ENCODE peak calls at places on chromosomes 12 and 14, in four cellular contexts. M is fibroblast of mammary gland; T is effector memory CD4-positive, alpha-beta T cell; Y is sigmoid colon. P is an unnamed sample.

GRCh38 chr14:72573725-72574426 is 320.0 kb downstream of the DPF3 start:
- DNase-seq in M (no peak), T (no peak), Y (no peak), P (peak)

GRCh38 chr12:2161478-2161877 is 108.7 kb downstream of the CACNA1C start:
- DNase-seq in M (peak), T (no peak), Y (peak), P (no peak)

GRCh38 chr14:54058501-54058900 is 101.9 kb upstream of the BMP4 start:
- DNase-seq in M (no peak), T (no peak), Y (no peak), P (no peak)

GRCh38 chr14:99862111-99862510 is 68.9 kb downstream of the EML1 start:
- DNase-seq in M (peak), T (no peak), Y (no peak), P (no peak)

GRCh38 chr14:80136358-80136757 is 74.9 kb downstream of the DIO2 start:
- DNase-seq in M (peak), T (no peak), Y (no peak), P (no peak)

GRCh38 chr12:117538032-117538690 is 176.7 kb upstream of the NOS1 start:
- DNase-seq in M (no peak), T (no peak), Y (no peak), P (no peak)

GRCh38 chr12:75834591-75834990 is 197.0 kb downstream of the PHLDA1 start:
- DNase-seq in M (peak), T (no peak), Y (no peak), P (no peak)

GRCh38 chr12:18415227-18415626 is 153.9 kb downstream of the PIK3C2G start:
- DNase-seq in M (no peak), T (no peak), Y (no peak), P (no peak)

GRCh38 chr12:3304436-3305135 is 186.4 kb upstream of the PRMT8 start:
- DNase-seq in M (peak), T (no peak), Y (no peak), P (peak)

GRCh38 chr12:14010989-14011388 is 29.6 kb upstream of the GRIN2B start:
- DNase-seq in M (no peak), T (no peak), Y (no peak), P (no peak)

GRCh38 chr12:113101751-113102150 is 33.8 kb downstream of the RASAL1 start:
- DNase-seq in M (no peak), T (no peak), Y (no peak), P (no peak)

GRCh38 chr12:73266206-73266605 is 994.0 kb downstream of the TRHDE start:
- DNase-seq in M (no peak), T (no peak), Y (no peak), P (no peak)

GRCh38 chr14:57244103-57244502 is 24.6 kb downstream of the EXOC5 start:
- DNase-seq in M (peak), T (no peak), Y (no peak), P (no peak)

GRCh38 chr12:118743896-118744700 is 237.2 kb upstream of the SRRM4 start:
- DNase-seq in M (no peak), T (no peak), Y (no peak), P (no peak)

GRCh38 chr14:71143391-71144290 is 236.4 kb downstream of the PCNX1 start:
- DNase-seq in M (peak), T (peak), Y (no peak), P (no peak)

GRCh38 chr14:92860097-92860496 is 62.9 kb upstream of the CHGA start:
- DNase-seq in M (no peak), T (no peak), Y (no peak), P (no peak)

GRCh38 chr14:101559624-101560533 is 1.4 kb upstream of the DIO3 start:
- DNase-seq in M (no peak), T (no peak), Y (peak), P (peak)

GRCh38 chr14:104138098-104138890 is at the start of gene KIF26A:
- DNase-seq in M (no peak), T (no peak), Y (peak), P (peak)

GRCh38 chr12:80551897-80552296 is 107.9 kb downstream of the PTPRQ start:
- DNase-seq in M (peak), T (no peak), Y (no peak), P (peak)

GRCh38 chr12:100554608-100555077 is 18.8 kb upstream of the GAS2L3 start:
- DNase-seq in M (peak), T (no peak), Y (no peak), P (no peak)

GRCh38 chr12:54606556-54606955 is 18.1 kb upstream of the PPP1R1A start:
- DNase-seq in M (no peak), T (no peak), Y (no peak), P (no peak)

GRCh38 chr14:30069536-30069935 is 141.9 kb upstream of the PRKD1 start:
- DNase-seq in M (no peak), T (no peak), Y (no peak), P (no peak)

GRCh38 chr14:78593949-78594348 is 423.8 kb downstream of the NRXN3 start:
- DNase-seq in M (no peak), T (no peak), Y (no peak), P (no peak)

GRCh38 chr14:24269910-24270536 is 1.4 kb downstream of the RABGGTA start:
- DNase-seq in M (no peak), T (no peak), Y (no peak), P (no peak)

GRCh38 chr12:20374775-20375174 is 6.4 kb downstream of the PDE3A start:
- DNase-seq in M (no peak), T (no peak), Y (no peak), P (no peak)
- H3K4me3 ChIP-seq in M (no peak), T (no peak), Y (no peak), P (no peak)

GRCh38 chr14:105179191-105179590 is 1.9 kb downstream of the NUDT14 start:
- DNase-seq in M (no peak), T (no peak), Y (no peak), P (no peak)

GRCh38 chr14:105184461-105184860 is 3.3 kb upstream of the NUDT14 start:
- DNase-seq in M (no peak), T (no peak), Y (no peak), P (no peak)

GRCh38 chr14:105180598-105181528 is at the start of gene NUDT14:
- DNase-seq in M (no peak), T (peak), Y (no peak), P (peak)

GRCh38 chr14:105182296-105183020 is 1.3 kb upstream of the NUDT14 start:
- DNase-seq in M (no peak), T (no peak), Y (no peak), P (no peak)

DNA sequence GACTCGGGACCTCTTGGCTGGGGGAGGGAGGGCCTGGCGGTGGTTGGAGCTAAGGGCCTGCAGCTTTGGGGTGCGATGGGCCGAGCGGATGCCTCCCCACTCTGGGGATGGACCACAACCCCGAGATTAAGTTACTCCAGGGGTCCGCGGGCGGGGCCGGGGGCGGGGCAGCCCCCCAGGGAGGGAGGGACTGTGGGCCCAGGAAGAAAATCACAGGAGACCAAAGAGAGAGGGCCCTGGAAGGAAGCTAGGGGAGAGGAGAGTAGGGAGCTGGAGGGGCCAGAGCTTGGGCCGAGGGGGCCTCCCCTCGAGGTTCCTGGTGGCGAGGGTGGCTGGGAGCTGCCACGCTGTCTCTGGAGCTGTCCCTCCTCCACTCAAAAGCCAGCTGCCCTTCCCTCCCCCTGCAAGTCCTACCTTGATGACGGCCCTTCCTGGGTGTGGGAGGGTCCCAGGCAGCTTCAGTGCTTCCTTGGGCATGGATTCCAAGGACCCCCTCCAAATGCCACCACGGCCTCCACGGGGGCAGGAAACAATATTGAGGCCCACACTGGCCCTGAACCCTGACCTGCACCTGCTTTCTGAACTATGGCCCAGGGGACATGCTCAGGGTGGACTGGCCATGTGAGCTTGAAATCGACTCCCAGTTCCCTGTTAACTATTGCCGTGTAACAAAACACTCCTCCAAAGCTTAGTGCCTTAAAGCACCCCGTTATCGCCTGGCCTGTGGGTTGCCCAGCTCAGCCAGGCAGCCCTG is 607 bp upstream of the NUDT14 start:
- DNase-seq in M (no peak), T (no peak), Y (no peak), P (no peak)
- H3K4me3 ChIP-seq in M (no peak), T (no peak), Y (no peak), P (no peak)

GRCh38 chr12:24947541-24948451 is 1.1 kb downstream of the BCAT1 start:
- DNase-seq in M (peak), T (no peak), Y (no peak), P (no peak)

GRCh38 chr12:24945039-24945438 is 3.9 kb downstream of the BCAT1 start:
- DNase-seq in M (no peak), T (no peak), Y (no peak), P (no peak)

GRCh38 chr12:24944598-24944975 is 4.3 kb downstream of the BCAT1 start:
- DNase-seq in M (no peak), T (no peak), Y (no peak), P (no peak)

GRCh38 chr12:24943947-24944597 is 4.8 kb downstream of the BCAT1 start:
- DNase-seq in M (no peak), T (no peak), Y (no peak), P (no peak)

GRCh38 chr12:24945822-24946221 is 3.1 kb downstream of the BCAT1 start:
- DNase-seq in M (no peak), T (no peak), Y (no peak), P (no peak)
- H3K4me3 ChIP-seq in M (no peak), T (no peak), Y (no peak), P (no peak)

DNA sequence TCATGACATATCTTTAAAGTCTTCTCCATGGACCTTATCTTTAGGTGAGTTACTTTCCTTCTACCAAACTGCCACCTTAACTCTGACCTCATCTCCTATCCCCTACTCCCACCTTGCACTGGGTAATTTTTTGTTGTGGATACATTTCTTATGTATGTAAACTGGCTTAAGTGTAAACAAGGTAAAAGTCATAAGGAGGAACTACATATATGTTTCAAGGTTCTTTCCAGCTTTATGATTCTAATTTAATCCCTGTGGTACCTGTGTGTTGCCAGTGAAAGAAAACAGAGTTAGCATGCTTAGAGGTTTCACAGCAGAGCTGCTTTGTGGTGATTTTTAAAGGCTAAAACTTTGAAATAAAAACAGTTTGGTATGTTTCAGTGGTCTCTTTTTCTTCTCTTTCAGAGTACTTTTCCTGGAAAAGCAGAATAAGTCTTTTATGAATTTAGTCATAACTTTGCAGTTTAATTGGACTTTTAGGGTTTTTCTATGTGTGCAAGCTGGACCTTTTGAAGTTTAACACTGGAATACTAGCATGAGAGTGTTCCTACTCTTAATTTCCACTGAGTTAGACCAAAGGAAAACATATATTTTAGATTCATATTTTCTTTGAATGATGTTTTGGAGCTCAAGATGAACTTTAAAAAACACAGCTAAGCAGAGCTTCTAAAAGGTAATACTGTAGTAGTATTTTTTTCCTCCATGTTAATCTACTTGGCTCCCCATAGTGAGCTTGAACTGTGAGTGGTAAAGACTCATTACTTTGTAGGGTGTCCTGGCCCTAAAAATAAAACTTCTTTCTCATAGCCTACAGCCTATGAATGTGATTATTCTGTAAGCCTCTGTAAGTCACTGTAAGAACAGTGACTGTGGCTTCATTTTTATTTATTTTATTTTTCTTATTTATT is 105.4 kb downstream of the FUT8 start:
- DNase-seq in M (no peak), T (no peak), Y (no peak), P (no peak)
- H3K4me3 ChIP-seq in M (no peak), T (no peak), Y (no peak), P (no peak)

DNA sequence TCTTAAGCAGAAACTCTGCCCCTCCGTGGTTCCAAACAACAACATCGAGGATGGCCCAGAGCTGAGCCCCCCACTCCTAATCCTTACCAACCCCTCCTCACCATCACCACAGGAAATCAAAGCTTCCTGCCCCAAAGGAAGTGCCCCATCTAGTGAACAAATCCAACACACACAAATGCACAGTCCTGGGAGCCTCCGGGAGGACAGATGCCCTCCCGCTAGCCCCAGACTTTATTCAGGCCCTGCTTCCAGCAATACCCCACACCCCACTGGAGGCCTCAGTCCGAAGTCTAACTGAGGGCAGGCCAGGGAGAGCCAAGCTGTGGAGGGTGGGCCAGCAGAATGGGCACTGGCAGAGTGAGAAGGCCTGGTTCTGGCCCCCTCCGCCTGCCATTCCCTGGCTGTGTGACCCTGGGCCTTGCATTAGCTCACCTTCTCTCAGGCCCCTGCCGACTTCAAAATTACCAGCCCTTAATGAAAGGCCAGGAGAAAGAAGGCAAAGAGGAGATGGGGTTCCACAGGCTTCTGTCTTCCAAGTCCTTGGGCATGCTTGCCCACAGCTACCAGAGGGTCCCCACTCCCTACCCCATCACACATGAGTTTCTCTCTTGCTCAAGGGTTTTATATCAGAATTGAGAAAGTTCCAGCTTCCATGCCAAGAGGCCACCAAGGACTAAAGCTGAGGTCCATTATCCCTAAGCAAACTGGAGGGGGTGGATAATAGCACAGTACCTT is 2.3 kb downstream of the HDAC7 start:
- DNase-seq in M (peak), T (no peak), Y (peak), P (no peak)
- H3K4me3 ChIP-seq in M (peak), T (peak), Y (peak), P (peak)